ENCODE peak calls at places on chromosome 20, in nine cellular contexts. O, L, M, U, N, T, W, S and I are unnamed samples. For H3K4me1, the result is how much of the 10 kb centered on the place peaks cover.

GRCh38 chr20:20710847-20711315 is 1.6 kb downstream of the RALGAPA2 start:
- DNase-seq in N (no peak), L (no peak), S (no peak), O (no peak), M (no peak), U (no peak), W (no peak), T (no peak), I (no peak)

GRCh38 chr20:9146649-9147048 is 77.8 kb downstream of the PLCB4 start:
- DNase-seq in N (no peak), T (no peak), O (no peak), U (no peak), W (no peak), L (no peak), S (no peak), M (no peak), I (no peak)

GRCh38 chr20:18567739-18568091 is 483 bp downstream of the SMIM26 start:
- DNase-seq in S (no peak), M (no peak), N (no peak), L (no peak), U (peak), T (no peak), O (peak), W (no peak), I (no peak)

GRCh38 chr20:17202668-17203067 is 24.2 kb upstream of the PCSK2 start:
- DNase-seq in W (peak), T (no peak), S (peak), U (peak), N (no peak), L (no peak), M (peak), O (no peak), I (no peak)

GRCh38 chr20:1165521-1165920 is 19.3 kb downstream of the TMEM74B start:
- DNase-seq in N (no peak), S (no peak), T (no peak), L (no peak), U (no peak), M (no peak), O (no peak), W (no peak), I (no peak)

GRCh38 chr20:19748687-19749086 is 9.4 kb upstream of the RIN2 start:
- DNase-seq in N (no peak), O (no peak), U (no peak), W (no peak), T (no peak), L (no peak), M (no peak), S (no peak), I (no peak)

GRCh38 chr20:38277691-38278090 is 17.2 kb upstream of the KIAA1755 start:
- DNase-seq in W (no peak), N (no peak), S (no peak), L (peak), M (no peak), T (no peak), O (no peak), U (no peak), I (no peak)

GRCh38 chr20:57181639-57182038 is 84.8 kb downstream of the BMP7 start:
- DNase-seq in O (no peak), N (no peak), W (no peak), M (no peak), U (no peak), S (no peak), L (no peak), T (no peak), I (no peak)

GRCh38 chr20:49786671-49787370 is 25.8 kb upstream of the SLC9A8 start:
- DNase-seq in L (no peak), N (peak), W (no peak), U (no peak), M (peak), S (no peak), T (no peak), O (peak), I (no peak)

GRCh38 chr20:57433658-57434389 is 42.6 kb downstream of the RBM38 start:
- DNase-seq in M (peak), N (no peak), L (no peak), O (no peak), U (no peak), T (no peak), S (no peak), W (no peak), I (no peak)

GRCh38 chr20:44028868-44029847 is 114.5 kb downstream of the TOX2 start:
- DNase-seq in T (no peak), M (peak), S (no peak), L (no peak), O (no peak), N (no peak), U (no peak), W (no peak), I (no peak)

GRCh38 chr20:55684578-55684977 is 320.7 kb downstream of the CBLN4 start:
- DNase-seq in W (peak), U (no peak), N (no peak), O (no peak), M (no peak), T (no peak), S (no peak), L (no peak), I (peak)

GRCh38 chr20:55685848-55686247 is 319.5 kb downstream of the CBLN4 start:
- DNase-seq in L (no peak), U (no peak), T (no peak), M (no peak), S (no peak), O (no peak), W (peak), N (no peak), I (no peak)

DNA sequence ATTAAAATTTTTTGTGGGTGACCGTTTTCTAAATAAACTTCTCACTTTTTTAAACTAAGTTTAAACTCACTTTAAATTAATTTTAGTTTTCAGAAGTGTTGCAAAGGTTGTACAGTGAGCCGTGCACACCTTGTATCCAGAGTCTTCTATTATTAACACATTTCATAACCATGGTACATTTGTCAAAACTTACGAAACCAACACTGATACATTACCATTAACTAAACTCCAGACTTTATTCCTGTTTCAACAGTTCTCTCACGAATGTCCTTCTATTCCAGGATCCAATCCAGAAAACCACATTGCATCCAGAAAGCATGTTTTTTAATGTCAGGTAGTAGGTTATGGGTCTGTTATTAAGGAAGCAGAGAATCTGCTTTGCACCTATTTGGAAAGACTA is 319.9 kb downstream of the CBLN4 start:
- DNase-seq in S (no peak), U (no peak), W (no peak), T (no peak), M (no peak), O (no peak), L (no peak), N (no peak), I (no peak)
- H3K4me1 ChIP-seq in S (under half), U (under half), W (under half), T (under half), M (under half), O (under half), L (under half), N (under half), I (under half)

GRCh38 chr20:45823949-45824835 is 2.9 kb downstream of the TNNC2 start:
- DNase-seq in S (peak), N (no peak), T (peak), U (peak), O (peak), L (peak), M (peak), W (peak), I (peak)
- H3K4me1 ChIP-seq in S (under half), N (under half), T (under half), U (under half), O (under half), L (under half), M (under half), W (under half), I (under half)

GRCh38 chr20:41006936-41007871 is 21.4 kb upstream of the TOP1 start:
- DNase-seq in N (no peak), L (no peak), W (no peak), M (peak), U (no peak), S (no peak), T (no peak), O (no peak), I (no peak)
- H3K4me1 ChIP-seq in N (under half), L (under half), W (under half), M (under half), U (under half), S (half or more), T (under half), O (under half), I (under half)

GRCh38 chr20:35741892-35742740 is at the start of gene RBM39:
- DNase-seq in M (peak), U (peak), N (peak), S (peak), O (peak), W (peak), T (peak), L (peak), I (peak)

GRCh38 chr20:35742741-35743523 is 872 bp upstream of the RBM39 start:
- DNase-seq in M (peak), N (no peak), S (peak), L (no peak), U (peak), W (no peak), T (no peak), O (peak), I (no peak)

GRCh38 chr20:35738410-35739179 is 3.5 kb downstream of the RBM39 start:
- DNase-seq in U (no peak), N (no peak), O (no peak), L (no peak), T (no peak), S (no peak), M (no peak), W (no peak), I (no peak)

GRCh38 chr20:35737865-35738333 is 4.2 kb downstream of the RBM39 start:
- DNase-seq in U (no peak), S (no peak), W (no peak), L (no peak), T (no peak), O (no peak), N (no peak), M (no peak), I (no peak)

DNA sequence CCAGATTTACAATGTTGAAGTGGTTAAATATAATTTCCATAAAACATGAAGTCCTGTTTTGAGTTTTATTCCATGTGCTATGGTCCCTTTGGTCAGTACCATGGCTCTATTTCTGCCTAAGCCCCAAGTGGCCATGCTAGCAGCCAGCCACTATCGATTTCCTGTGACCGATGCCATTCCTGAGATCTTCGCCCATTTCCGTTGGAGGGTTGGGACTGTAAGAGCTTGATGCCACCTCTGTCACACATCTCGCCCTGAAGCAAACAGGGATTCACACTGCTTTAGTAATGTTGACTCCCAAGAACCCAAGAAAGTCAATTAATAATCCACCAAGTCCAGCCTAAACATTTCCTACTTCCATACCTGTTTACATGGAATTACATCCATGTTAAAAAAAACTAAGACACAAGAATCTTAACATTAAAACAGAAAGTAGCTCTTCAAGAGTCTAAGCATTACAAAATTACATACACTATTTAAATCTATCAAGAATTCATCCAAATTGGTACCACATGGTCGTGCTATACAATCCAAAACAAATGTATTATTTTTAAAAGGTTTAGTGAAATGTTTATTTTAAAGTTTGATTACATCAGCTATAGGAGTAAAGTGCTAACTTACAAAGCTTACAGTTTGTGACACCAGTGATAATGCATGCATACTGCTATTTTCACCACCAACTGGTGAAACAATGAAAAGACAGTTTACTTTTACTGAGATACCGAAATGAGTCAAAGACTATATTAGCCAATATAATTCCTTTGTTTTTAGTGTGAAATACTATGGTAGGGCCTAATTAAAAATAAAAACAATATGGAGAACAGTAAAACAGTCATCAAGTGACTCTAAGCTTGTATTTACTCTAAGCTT is 2.5 kb downstream of the RBM39 start:
- DNase-seq in U (no peak), L (no peak), S (peak), W (no peak), O (peak), T (no peak), M (peak), N (peak), I (no peak)
- H3K4me1 ChIP-seq in U (under half), L (half or more), S (under half), W (under half), O (half or more), T (under half), M (under half), N (under half), I (under half)

GRCh38 chr20:23638309-23638708 is 554 bp upstream of the CST3 start:
- DNase-seq in S (no peak), O (no peak), U (no peak), W (no peak), T (no peak), N (no peak), M (no peak), L (no peak), I (no peak)

GRCh38 chr20:23636908-23637281 is 860 bp downstream of the CST3 start:
- DNase-seq in M (no peak), O (no peak), L (no peak), N (no peak), S (no peak), U (no peak), W (no peak), T (no peak), I (no peak)

GRCh38 chr20:23634985-23635767 is 2.6 kb downstream of the CST3 start:
- DNase-seq in O (peak), U (no peak), M (no peak), T (no peak), W (no peak), N (no peak), S (no peak), L (no peak), I (no peak)

GRCh38 chr20:23637282-23638221 is at the start of gene CST3:
- DNase-seq in O (peak), U (peak), M (peak), L (peak), T (no peak), W (peak), S (peak), N (peak), I (peak)

GRCh38 chr20:23636182-23636907 is 1.4 kb downstream of the CST3 start:
- DNase-seq in U (no peak), N (no peak), W (no peak), T (no peak), S (no peak), L (no peak), M (no peak), O (peak), I (peak)
- H3K4me1 ChIP-seq in U (under half), N (under half), W (under half), T (under half), S (under half), L (under half), M (under half), O (under half), I (under half)